ENCODE peak calls at places on chromosome 18, in six cellular contexts. One of them, this sample, is unnamed.

GRCh38 chr18:78430171-78430857 is 549.3 kb upstream of the SALL3 start:
- DNase-seq in CD8-positive, alpha-beta memory T cell: no peak
- DNase-seq in body of pancreas: no peak
- DNase-seq in aorta: peak
- DNase-seq in effector memory CD4-positive, alpha-beta T cell: no peak
- DNase-seq in GM12865: no peak
- DNase-seq in this sample: no peak

GRCh38 chr18:11689031-11689971 is at the start of gene GNAL:
- DNase-seq in CD8-positive, alpha-beta memory T cell: peak
- DNase-seq in body of pancreas: peak
- DNase-seq in aorta: peak
- DNase-seq in effector memory CD4-positive, alpha-beta T cell: no peak
- DNase-seq in GM12865: peak
- DNase-seq in this sample: peak

GRCh38 chr18:5964108-5964507 is 68.8 kb upstream of the TMEM200C start:
- DNase-seq in CD8-positive, alpha-beta memory T cell: no peak
- DNase-seq in body of pancreas: no peak
- DNase-seq in aorta: no peak
- DNase-seq in effector memory CD4-positive, alpha-beta T cell: no peak
- DNase-seq in GM12865: no peak
- DNase-seq in this sample: no peak

GRCh38 chr18:12416108-12416729 is 8.5 kb downstream of the PRELID3A start:
- DNase-seq in CD8-positive, alpha-beta memory T cell: no peak
- DNase-seq in body of pancreas: no peak
- DNase-seq in aorta: peak
- DNase-seq in effector memory CD4-positive, alpha-beta T cell: no peak
- DNase-seq in GM12865: no peak
- DNase-seq in this sample: no peak

GRCh38 chr18:46715062-46715461 is 41.8 kb downstream of the ST8SIA5 start:
- DNase-seq in CD8-positive, alpha-beta memory T cell: no peak
- DNase-seq in body of pancreas: no peak
- DNase-seq in aorta: no peak
- DNase-seq in effector memory CD4-positive, alpha-beta T cell: no peak
- DNase-seq in GM12865: no peak
- DNase-seq in this sample: no peak

GRCh38 chr18:26455639-26456038 is 92.7 kb downstream of the KCTD1 start:
- DNase-seq in CD8-positive, alpha-beta memory T cell: no peak
- DNase-seq in body of pancreas: no peak
- DNase-seq in aorta: no peak
- DNase-seq in effector memory CD4-positive, alpha-beta T cell: no peak
- DNase-seq in GM12865: no peak
- DNase-seq in this sample: no peak

GRCh38 chr18:59386909-59387515 is 27.9 kb upstream of the LMAN1 start:
- DNase-seq in CD8-positive, alpha-beta memory T cell: no peak
- DNase-seq in body of pancreas: no peak
- DNase-seq in aorta: no peak
- DNase-seq in effector memory CD4-positive, alpha-beta T cell: no peak
- DNase-seq in GM12865: no peak
- DNase-seq in this sample: no peak

GRCh38 chr18:66316708-66317107 is 287.2 kb downstream of the CDH19 start:
- DNase-seq in CD8-positive, alpha-beta memory T cell: no peak
- DNase-seq in body of pancreas: no peak
- DNase-seq in aorta: no peak
- DNase-seq in effector memory CD4-positive, alpha-beta T cell: no peak
- DNase-seq in GM12865: no peak
- DNase-seq in this sample: no peak

GRCh38 chr18:52227536-52227935 is 112.5 kb upstream of the DCC start:
- DNase-seq in CD8-positive, alpha-beta memory T cell: no peak
- DNase-seq in body of pancreas: no peak
- DNase-seq in aorta: no peak
- DNase-seq in effector memory CD4-positive, alpha-beta T cell: no peak
- DNase-seq in GM12865: no peak
- DNase-seq in this sample: no peak

GRCh38 chr18:62323483-62324354 is 1.4 kb upstream of the TNFRSF11A start:
- DNase-seq in CD8-positive, alpha-beta memory T cell: no peak
- DNase-seq in body of pancreas: no peak
- DNase-seq in aorta: no peak
- DNase-seq in effector memory CD4-positive, alpha-beta T cell: no peak
- DNase-seq in GM12865: no peak
- DNase-seq in this sample: no peak

GRCh38 chr18:13096232-13096631 is 105.1 kb downstream of the CEP192 start:
- DNase-seq in CD8-positive, alpha-beta memory T cell: no peak
- DNase-seq in body of pancreas: no peak
- DNase-seq in aorta: no peak
- DNase-seq in effector memory CD4-positive, alpha-beta T cell: no peak
- DNase-seq in GM12865: no peak
- DNase-seq in this sample: no peak

GRCh38 chr18:45166341-45167108 is 448.8 kb upstream of the SLC14A2 start:
- DNase-seq in CD8-positive, alpha-beta memory T cell: no peak
- DNase-seq in body of pancreas: no peak
- DNase-seq in aorta: no peak
- DNase-seq in effector memory CD4-positive, alpha-beta T cell: no peak
- DNase-seq in GM12865: no peak
- DNase-seq in this sample: peak

GRCh38 chr18:22683196-22683676 is 249.9 kb upstream of the RBBP8 start:
- DNase-seq in CD8-positive, alpha-beta memory T cell: no peak
- DNase-seq in body of pancreas: peak
- DNase-seq in aorta: peak
- DNase-seq in effector memory CD4-positive, alpha-beta T cell: no peak
- DNase-seq in GM12865: no peak
- DNase-seq in this sample: peak

GRCh38 chr18:78777992-78778391 is 201.6 kb upstream of the SALL3 start:
- DNase-seq in CD8-positive, alpha-beta memory T cell: no peak
- DNase-seq in body of pancreas: no peak
- DNase-seq in aorta: peak
- DNase-seq in effector memory CD4-positive, alpha-beta T cell: no peak
- DNase-seq in GM12865: no peak
- DNase-seq in this sample: no peak

GRCh38 chr18:12015697-12016062 is 34.4 kb downstream of the IMPA2 start:
- DNase-seq in CD8-positive, alpha-beta memory T cell: no peak
- DNase-seq in body of pancreas: peak
- DNase-seq in aorta: peak
- DNase-seq in effector memory CD4-positive, alpha-beta T cell: no peak
- DNase-seq in GM12865: no peak
- DNase-seq in this sample: peak

GRCh38 chr18:13461488-13461887 is 242.9 kb downstream of the LDLRAD4 start:
- DNase-seq in CD8-positive, alpha-beta memory T cell: no peak
- DNase-seq in body of pancreas: no peak
- DNase-seq in aorta: no peak
- DNase-seq in effector memory CD4-positive, alpha-beta T cell: no peak
- DNase-seq in GM12865: no peak
- DNase-seq in this sample: no peak

GRCh38 chr18:23460285-23461273 is 7.5 kb downstream of the RIOK3 start:
- DNase-seq in CD8-positive, alpha-beta memory T cell: no peak
- DNase-seq in body of pancreas: no peak
- DNase-seq in aorta: no peak
- DNase-seq in effector memory CD4-positive, alpha-beta T cell: no peak
- DNase-seq in GM12865: no peak
- DNase-seq in this sample: no peak

GRCh38 chr18:67862069-67862468 is 345.5 kb upstream of the DSEL start:
- DNase-seq in CD8-positive, alpha-beta memory T cell: no peak
- DNase-seq in body of pancreas: no peak
- DNase-seq in aorta: no peak
- DNase-seq in effector memory CD4-positive, alpha-beta T cell: no peak
- DNase-seq in GM12865: no peak
- DNase-seq in this sample: no peak

GRCh38 chr18:54086046-54086802 is 138.2 kb downstream of the MBD2 start:
- DNase-seq in CD8-positive, alpha-beta memory T cell: no peak
- DNase-seq in body of pancreas: no peak
- DNase-seq in aorta: no peak
- DNase-seq in effector memory CD4-positive, alpha-beta T cell: no peak
- DNase-seq in GM12865: peak
- DNase-seq in this sample: no peak

GRCh38 chr18:76363451-76364120 is 131.5 kb downstream of the ZNF516 start:
- DNase-seq in CD8-positive, alpha-beta memory T cell: no peak
- DNase-seq in body of pancreas: no peak
- DNase-seq in aorta: no peak
- DNase-seq in effector memory CD4-positive, alpha-beta T cell: no peak
- DNase-seq in GM12865: no peak
- DNase-seq in this sample: no peak

GRCh38 chr18:79445221-79445620 is 49.5 kb downstream of the NFATC1 start:
- DNase-seq in CD8-positive, alpha-beta memory T cell: no peak
- DNase-seq in body of pancreas: no peak
- DNase-seq in aorta: no peak
- DNase-seq in effector memory CD4-positive, alpha-beta T cell: no peak
- DNase-seq in GM12865: no peak
- DNase-seq in this sample: no peak

GRCh38 chr18:11741505-11742145 is 52.6 kb downstream of the GNAL start:
- DNase-seq in CD8-positive, alpha-beta memory T cell: no peak
- DNase-seq in body of pancreas: no peak
- DNase-seq in aorta: no peak
- DNase-seq in effector memory CD4-positive, alpha-beta T cell: no peak
- DNase-seq in GM12865: peak
- DNase-seq in this sample: no peak

GRCh38 chr18:58578321-58578720 is 50.6 kb downstream of the ALPK2 start:
- DNase-seq in CD8-positive, alpha-beta memory T cell: no peak
- DNase-seq in body of pancreas: no peak
- DNase-seq in aorta: no peak
- DNase-seq in effector memory CD4-positive, alpha-beta T cell: no peak
- DNase-seq in GM12865: no peak
- DNase-seq in this sample: no peak

DNA sequence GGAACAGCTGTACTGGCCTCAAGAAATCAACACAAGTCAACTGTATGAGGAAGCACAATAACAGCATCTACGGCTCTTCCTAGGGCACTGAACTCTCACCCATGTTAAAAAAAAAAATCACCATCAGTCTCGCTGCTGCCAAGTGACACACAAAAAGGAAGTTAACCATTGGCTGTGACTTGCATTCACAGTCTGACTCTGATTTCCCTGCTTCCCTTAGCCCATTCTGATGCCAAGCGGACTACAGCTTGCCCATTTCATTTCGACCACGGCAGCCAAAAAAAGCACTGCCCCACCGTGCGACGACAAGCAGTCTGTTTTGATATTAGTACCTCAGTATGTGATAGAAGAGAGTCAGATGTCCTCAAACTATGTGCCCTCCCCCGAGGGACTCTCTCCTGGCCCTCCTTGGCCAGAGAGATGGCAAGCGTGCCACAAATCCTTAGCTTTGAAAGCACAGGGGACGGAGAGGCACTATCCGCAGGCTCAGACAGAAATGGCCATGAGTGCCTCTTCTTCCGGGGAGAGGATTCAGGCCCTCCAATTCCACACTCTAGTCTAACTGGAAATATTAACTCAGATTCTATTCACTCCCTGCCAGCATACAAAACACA is 250.0 kb downstream of the TCF4 start:
- DNase-seq in CD8-positive, alpha-beta memory T cell: no peak
- DNase-seq in body of pancreas: no peak
- DNase-seq in aorta: no peak
- DNase-seq in effector memory CD4-positive, alpha-beta T cell: no peak
- DNase-seq in GM12865: no peak
- DNase-seq in this sample: no peak
- H3K4me3 ChIP-seq in CD8-positive, alpha-beta memory T cell: no peak
- H3K4me3 ChIP-seq in body of pancreas: no peak
- H3K4me3 ChIP-seq in aorta: peak
- H3K4me3 ChIP-seq in effector memory CD4-positive, alpha-beta T cell: no peak
- H3K4me3 ChIP-seq in GM12865: no peak
- H3K4me3 ChIP-seq in this sample: no peak

GRCh38 chr18:74488864-74489263 is 7.3 kb upstream of the CNDP2 start:
- DNase-seq in CD8-positive, alpha-beta memory T cell: no peak
- DNase-seq in body of pancreas: no peak
- DNase-seq in aorta: no peak
- DNase-seq in effector memory CD4-positive, alpha-beta T cell: no peak
- DNase-seq in GM12865: no peak
- DNase-seq in this sample: no peak

GRCh38 chr18:74488354-74488753 is 7.8 kb upstream of the CNDP2 start:
- DNase-seq in CD8-positive, alpha-beta memory T cell: no peak
- DNase-seq in body of pancreas: no peak
- DNase-seq in aorta: no peak
- DNase-seq in effector memory CD4-positive, alpha-beta T cell: no peak
- DNase-seq in GM12865: no peak
- DNase-seq in this sample: no peak

GRCh38 chr18:74492259-74492658 is 3.9 kb upstream of the CNDP2 start:
- DNase-seq in CD8-positive, alpha-beta memory T cell: no peak
- DNase-seq in body of pancreas: no peak
- DNase-seq in aorta: no peak
- DNase-seq in effector memory CD4-positive, alpha-beta T cell: no peak
- DNase-seq in GM12865: no peak
- DNase-seq in this sample: no peak

GRCh38 chr18:74485860-74486849 is 10.0 kb upstream of the CNDP2 start:
- DNase-seq in CD8-positive, alpha-beta memory T cell: no peak
- DNase-seq in body of pancreas: no peak
- DNase-seq in aorta: no peak
- DNase-seq in effector memory CD4-positive, alpha-beta T cell: no peak
- DNase-seq in GM12865: no peak
- DNase-seq in this sample: no peak

GRCh38 chr18:74489631-74490030 is 6.5 kb upstream of the CNDP2 start:
- DNase-seq in CD8-positive, alpha-beta memory T cell: no peak
- DNase-seq in body of pancreas: no peak
- DNase-seq in aorta: no peak
- DNase-seq in effector memory CD4-positive, alpha-beta T cell: no peak
- DNase-seq in GM12865: no peak
- DNase-seq in this sample: no peak
- H3K4me3 ChIP-seq in CD8-positive, alpha-beta memory T cell: no peak
- H3K4me3 ChIP-seq in body of pancreas: no peak
- H3K4me3 ChIP-seq in aorta: no peak
- H3K4me3 ChIP-seq in effector memory CD4-positive, alpha-beta T cell: no peak
- H3K4me3 ChIP-seq in GM12865: no peak
- H3K4me3 ChIP-seq in this sample: no peak

DNA sequence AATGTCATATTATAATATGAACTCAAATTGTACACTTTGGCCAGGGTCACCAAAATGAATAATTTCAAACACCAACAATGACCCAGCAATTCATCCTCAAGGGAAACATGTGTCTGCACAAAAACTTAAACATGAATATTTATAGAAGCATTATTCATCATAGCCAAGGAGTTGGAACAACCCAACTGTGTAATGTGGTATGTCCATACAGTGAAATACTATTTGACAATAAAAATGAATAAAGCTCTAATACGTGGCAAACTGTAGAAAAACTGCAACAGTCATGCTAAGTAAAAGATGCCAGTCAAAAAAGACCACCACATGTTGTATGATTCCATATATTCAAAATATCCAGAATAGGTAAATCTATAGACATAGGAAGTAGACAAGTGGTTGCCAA is 294.6 kb upstream of the CCDC68 start:
- DNase-seq in CD8-positive, alpha-beta memory T cell: no peak
- DNase-seq in body of pancreas: no peak
- DNase-seq in aorta: no peak
- DNase-seq in effector memory CD4-positive, alpha-beta T cell: no peak
- DNase-seq in GM12865: no peak
- DNase-seq in this sample: no peak
- H3K4me3 ChIP-seq in CD8-positive, alpha-beta memory T cell: no peak
- H3K4me3 ChIP-seq in body of pancreas: no peak
- H3K4me3 ChIP-seq in aorta: no peak
- H3K4me3 ChIP-seq in effector memory CD4-positive, alpha-beta T cell: no peak
- H3K4me3 ChIP-seq in GM12865: no peak
- H3K4me3 ChIP-seq in this sample: no peak

DNA sequence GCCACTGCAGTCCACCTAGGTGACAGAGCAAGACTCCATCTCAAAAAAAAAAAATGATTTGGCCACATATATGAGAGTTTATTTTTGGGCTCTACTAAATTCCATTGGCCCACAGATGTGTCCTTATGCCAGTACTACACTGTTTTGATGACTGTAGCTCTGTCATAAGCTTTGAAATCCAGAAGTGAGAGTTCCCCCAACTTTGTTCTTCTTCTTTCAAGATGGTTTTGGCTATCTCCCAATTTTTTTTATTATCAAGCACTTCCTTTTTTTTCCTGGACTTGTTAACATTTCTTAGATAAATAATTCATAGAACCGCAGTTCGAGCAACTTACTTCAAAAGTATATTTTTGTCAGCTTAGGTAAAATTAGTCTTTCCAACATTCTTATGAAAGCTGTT is 96.9 kb downstream of the TSHZ1 start:
- DNase-seq in CD8-positive, alpha-beta memory T cell: no peak
- DNase-seq in body of pancreas: no peak
- DNase-seq in aorta: no peak
- DNase-seq in effector memory CD4-positive, alpha-beta T cell: no peak
- DNase-seq in GM12865: no peak
- DNase-seq in this sample: no peak
- H3K4me3 ChIP-seq in CD8-positive, alpha-beta memory T cell: no peak
- H3K4me3 ChIP-seq in body of pancreas: no peak
- H3K4me3 ChIP-seq in aorta: no peak
- H3K4me3 ChIP-seq in effector memory CD4-positive, alpha-beta T cell: no peak
- H3K4me3 ChIP-seq in GM12865: no peak
- H3K4me3 ChIP-seq in this sample: no peak